ENCODE peak calls at places on chromosomes 13 and 19, in five cellular contexts. One of them, this sample, is unnamed.

GRCh38 chr13:33494596-33495214 is 209.2 kb upstream of the STARD13 start:
- DNase-seq in Caco-2: no peak
- DNase-seq in PC-3: peak; percentile 86
- DNase-seq in uterus: no peak
- DNase-seq in SK-N-SH: no peak
- DNase-seq in this sample: peak; percentile 49

GRCh38 chr13:30373727-30374126 is 48.6 kb upstream of the UBE2L5 start:
- DNase-seq in Caco-2: no peak
- DNase-seq in PC-3: no peak
- DNase-seq in SK-N-SH: no peak
- DNase-seq in uterus: no peak
- DNase-seq in this sample: peak; percentile 60

GRCh38 chr19:21910318-21910717 is 74.3 kb upstream of the ZNF43 start:
- DNase-seq in uterus: no peak
- DNase-seq in SK-N-SH: no peak
- DNase-seq in Caco-2: no peak
- DNase-seq in PC-3: peak; percentile 47
- DNase-seq in this sample: no peak

GRCh38 chr13:44746690-44747089 is 170.6 kb upstream of the TSC22D1 start:
- DNase-seq in SK-N-SH: no peak
- DNase-seq in Caco-2: no peak
- DNase-seq in uterus: no peak
- DNase-seq in PC-3: no peak
- DNase-seq in this sample: no peak

GRCh38 chr13:74026753-74027152 is 107.5 kb downstream of the KLF12 start:
- DNase-seq in PC-3: peak; percentile 23
- DNase-seq in uterus: no peak
- DNase-seq in SK-N-SH: no peak
- DNase-seq in Caco-2: no peak
- DNase-seq in this sample: no peak

GRCh38 chr13:33744589-33745369 is 73.2 kb upstream of the RFC3 start:
- DNase-seq in Caco-2: no peak
- DNase-seq in PC-3: peak; percentile 16
- DNase-seq in uterus: no peak
- DNase-seq in SK-N-SH: no peak
- DNase-seq in this sample: no peak

GRCh38 chr13:75486146-75486545 is 4.2 kb upstream of the TBC1D4 start:
- DNase-seq in uterus: no peak
- DNase-seq in Caco-2: no peak
- DNase-seq in SK-N-SH: no peak
- DNase-seq in PC-3: no peak
- DNase-seq in this sample: no peak

GRCh38 chr13:59112375-59112774 is 1051.4 kb downstream of the DIAPH3 start:
- DNase-seq in PC-3: peak; percentile 61
- DNase-seq in uterus: no peak
- DNase-seq in SK-N-SH: peak; percentile 5
- DNase-seq in Caco-2: no peak
- DNase-seq in this sample: no peak

GRCh38 chr19:22893855-22894270 is 61.8 kb downstream of the ZNF723 start:
- DNase-seq in Caco-2: no peak
- DNase-seq in uterus: no peak
- DNase-seq in PC-3: no peak
- DNase-seq in SK-N-SH: peak; percentile 2
- DNase-seq in this sample: no peak

GRCh38 chr13:52600666-52601065 is 41.6 kb upstream of the HNRNPA1L2 start:
- DNase-seq in SK-N-SH: no peak
- DNase-seq in uterus: no peak
- DNase-seq in Caco-2: no peak
- DNase-seq in PC-3: no peak
- DNase-seq in this sample: no peak

GRCh38 chr13:44932171-44932849 is 57.0 kb downstream of the NUFIP1 start:
- DNase-seq in Caco-2: no peak
- DNase-seq in PC-3: peak; percentile 55
- DNase-seq in SK-N-SH: no peak
- DNase-seq in uterus: no peak
- DNase-seq in this sample: no peak

GRCh38 chr19:18967358-18968146 is 26.5 kb upstream of the HOMER3 start:
- DNase-seq in PC-3: peak; percentile 77
- DNase-seq in uterus: peak; percentile 24
- DNase-seq in Caco-2: no peak
- DNase-seq in SK-N-SH: no peak
- DNase-seq in this sample: peak; percentile 80

GRCh38 chr19:16315825-16316505 is 8.7 kb upstream of the KLF2 start:
- DNase-seq in Caco-2: peak; percentile 74
- DNase-seq in uterus: peak; percentile 79
- DNase-seq in SK-N-SH: no peak
- DNase-seq in PC-3: peak; percentile 44
- DNase-seq in this sample: peak; percentile 75

GRCh38 chr19:50414850-50415660 is 3.7 kb upstream of the SPIB start:
- DNase-seq in uterus: peak; percentile 73
- DNase-seq in PC-3: peak; percentile 24
- DNase-seq in Caco-2: peak; percentile 69
- DNase-seq in SK-N-SH: peak; percentile 92
- DNase-seq in this sample: peak; percentile 94

GRCh38 chr19:3969435-3970312 is 1.2 kb downstream of the DAPK3 start:
- DNase-seq in PC-3: peak; percentile 85
- DNase-seq in uterus: no peak
- DNase-seq in SK-N-SH: no peak
- DNase-seq in Caco-2: peak; percentile 70
- DNase-seq in this sample: peak; percentile 75

GRCh38 chr19:48603001-48603400 is 3.5 kb upstream of the SPACA4 start:
- DNase-seq in SK-N-SH: no peak
- DNase-seq in PC-3: no peak
- DNase-seq in uterus: no peak
- DNase-seq in Caco-2: no peak
- DNase-seq in this sample: no peak

GRCh38 chr13:38366954-38367645 is 17.4 kb downstream of the UFM1 start:
- DNase-seq in Caco-2: no peak
- DNase-seq in PC-3: peak; percentile 79
- DNase-seq in SK-N-SH: no peak
- DNase-seq in uterus: no peak
- DNase-seq in this sample: no peak

GRCh38 chr19:16112778-16113177 is 1.1 kb downstream of the RAB8A start:
- DNase-seq in Caco-2: no peak
- DNase-seq in uterus: no peak
- DNase-seq in SK-N-SH: no peak
- DNase-seq in PC-3: no peak
- DNase-seq in this sample: no peak

GRCh38 chr19:6534451-6535093 is 3.7 kb downstream of the TNFSF9 start:
- DNase-seq in PC-3: no peak
- DNase-seq in SK-N-SH: no peak
- DNase-seq in uterus: no peak
- DNase-seq in Caco-2: no peak
- DNase-seq in this sample: no peak

GRCh38 chr19:54204767-54205468 is 4.3 kb downstream of the RPS9 start:
- DNase-seq in PC-3: no peak
- DNase-seq in Caco-2: no peak
- DNase-seq in SK-N-SH: no peak
- DNase-seq in uterus: no peak
- DNase-seq in this sample: no peak

GRCh38 chr13:111329641-111330040 is 9.2 kb downstream of the TEX29 start:
- DNase-seq in uterus: no peak
- DNase-seq in SK-N-SH: no peak
- DNase-seq in PC-3: no peak
- DNase-seq in Caco-2: no peak
- DNase-seq in this sample: no peak

GRCh38 chr13:85654227-85654626 is 145.0 kb downstream of the SLITRK6 start:
- DNase-seq in uterus: no peak
- DNase-seq in PC-3: peak; percentile 36
- DNase-seq in SK-N-SH: peak; percentile 21
- DNase-seq in Caco-2: no peak
- DNase-seq in this sample: no peak

GRCh38 chr13:48873598-48873997 is 102.1 kb upstream of the FNDC3A start:
- DNase-seq in SK-N-SH: no peak
- DNase-seq in Caco-2: no peak
- DNase-seq in PC-3: peak; percentile 63
- DNase-seq in uterus: no peak
- DNase-seq in this sample: no peak

GRCh38 chr13:111431241-111431640 is 110.8 kb downstream of the TEX29 start:
- DNase-seq in Caco-2: no peak
- DNase-seq in PC-3: no peak
- DNase-seq in uterus: no peak
- DNase-seq in SK-N-SH: no peak
- DNase-seq in this sample: no peak

GRCh38 chr13:94014461-94014860 is 465.0 kb downstream of the DCT start:
- DNase-seq in SK-N-SH: no peak
- DNase-seq in uterus: no peak
- DNase-seq in PC-3: no peak
- DNase-seq in Caco-2: no peak
- DNase-seq in this sample: no peak

GRCh38 chr13:50910483-50910805 is 853 bp downstream of the RNASEH2B start:
- DNase-seq in SK-N-SH: peak; percentile 73
- DNase-seq in Caco-2: peak; percentile 56
- DNase-seq in uterus: peak; percentile 49
- DNase-seq in PC-3: peak; percentile 25
- DNase-seq in this sample: no peak

GRCh38 chr13:110330491-110331001 is 23.5 kb downstream of the COL4A2 start:
- DNase-seq in SK-N-SH: no peak
- DNase-seq in Caco-2: no peak
- DNase-seq in PC-3: no peak
- DNase-seq in uterus: no peak
- DNase-seq in this sample: peak; percentile 19

GRCh38 chr13:29543230-29544215 is 52.0 kb downstream of the SLC7A1 start:
- DNase-seq in uterus: no peak
- DNase-seq in PC-3: peak; percentile 6
- DNase-seq in Caco-2: no peak
- DNase-seq in SK-N-SH: no peak
- DNase-seq in this sample: no peak

GRCh38 chr19:401836-402535 is 7.0 kb downstream of the C2CD4C start:
- DNase-seq in uterus: no peak
- DNase-seq in PC-3: no peak
- DNase-seq in Caco-2: no peak
- DNase-seq in SK-N-SH: peak; percentile 77
- DNase-seq in this sample: peak; percentile 3

GRCh38 chr19:31597616-31598015 is 248.4 kb upstream of the TSHZ3 start:
- DNase-seq in Caco-2: no peak
- DNase-seq in uterus: no peak
- DNase-seq in SK-N-SH: no peak
- DNase-seq in PC-3: no peak
- DNase-seq in this sample: no peak

GRCh38 chr19:38134538-38135149 is 89.4 kb downstream of the DPF1 start:
- DNase-seq in SK-N-SH: peak; percentile 65
- DNase-seq in uterus: no peak
- DNase-seq in PC-3: peak; percentile 36
- DNase-seq in Caco-2: no peak
- DNase-seq in this sample: no peak

GRCh38 chr19:45515081-45515624 is 7.9 kb downstream of the VASP start:
- DNase-seq in uterus: no peak
- DNase-seq in SK-N-SH: no peak
- DNase-seq in PC-3: no peak
- DNase-seq in Caco-2: no peak
- DNase-seq in this sample: no peak
- H3K4me1 ChIP-seq in uterus: no peaks in the 10 kb centered on the region
- H3K4me1 ChIP-seq in SK-N-SH: no peaks in the 10 kb centered on the region
- H3K4me1 ChIP-seq in PC-3: peaks cover 19% of the 10 kb centered on the region
- H3K4me1 ChIP-seq in Caco-2: peaks cover 17% of the 10 kb centered on the region
- H3K4me1 ChIP-seq in this sample: no peaks in the 10 kb centered on the region

GRCh38 chr19:45098521-45099464 is 5.8 kb downstream of the PPP1R37 start:
- DNase-seq in PC-3: no peak
- DNase-seq in Caco-2: no peak
- DNase-seq in SK-N-SH: no peak
- DNase-seq in uterus: peak; percentile 35
- DNase-seq in this sample: no peak
- H3K4me1 ChIP-seq in PC-3: peaks cover 27% of the 10 kb centered on the region
- H3K4me1 ChIP-seq in Caco-2: peaks cover 35% of the 10 kb centered on the region
- H3K4me1 ChIP-seq in SK-N-SH: peaks cover 32% of the 10 kb centered on the region
- H3K4me1 ChIP-seq in uterus: peaks cover 10% of the 10 kb centered on the region
- H3K4me1 ChIP-seq in this sample: no peaks in the 10 kb centered on the region

GRCh38 chr19:2047076-2047448 is 4.0 kb downstream of the MKNK2 start:
- DNase-seq in uterus: no peak
- DNase-seq in Caco-2: no peak
- DNase-seq in PC-3: no peak
- DNase-seq in SK-N-SH: no peak
- DNase-seq in this sample: no peak
- H3K4me1 ChIP-seq in uterus: peaks cover 9% of the 10 kb centered on the region
- H3K4me1 ChIP-seq in Caco-2: peaks cover 18% of the 10 kb centered on the region
- H3K4me1 ChIP-seq in PC-3: peaks cover 31% of the 10 kb centered on the region
- H3K4me1 ChIP-seq in SK-N-SH: peaks cover 28% of the 10 kb centered on the region
- H3K4me1 ChIP-seq in this sample: peaks cover 4% of the 10 kb centered on the region

GRCh38 chr13:112994084-112994780 is 25.2 kb downstream of the MCF2L start:
- DNase-seq in PC-3: no peak
- DNase-seq in SK-N-SH: no peak
- DNase-seq in Caco-2: no peak
- DNase-seq in uterus: no peak
- DNase-seq in this sample: no peak

GRCh38 chr13:112991611-112992010 is 22.6 kb downstream of the MCF2L start:
- DNase-seq in SK-N-SH: no peak
- DNase-seq in Caco-2: no peak
- DNase-seq in uterus: no peak
- DNase-seq in PC-3: no peak
- DNase-seq in this sample: no peak

GRCh38 chr13:112990783-112991182 is 21.8 kb downstream of the MCF2L start:
- DNase-seq in uterus: no peak
- DNase-seq in PC-3: no peak
- DNase-seq in SK-N-SH: peak; percentile 61
- DNase-seq in Caco-2: peak; percentile 84
- DNase-seq in this sample: no peak

GRCh38 chr13:112994781-112995355 is 25.9 kb downstream of the MCF2L start:
- DNase-seq in SK-N-SH: no peak
- DNase-seq in uterus: no peak
- DNase-seq in PC-3: no peak
- DNase-seq in Caco-2: no peak
- DNase-seq in this sample: no peak

DNA sequence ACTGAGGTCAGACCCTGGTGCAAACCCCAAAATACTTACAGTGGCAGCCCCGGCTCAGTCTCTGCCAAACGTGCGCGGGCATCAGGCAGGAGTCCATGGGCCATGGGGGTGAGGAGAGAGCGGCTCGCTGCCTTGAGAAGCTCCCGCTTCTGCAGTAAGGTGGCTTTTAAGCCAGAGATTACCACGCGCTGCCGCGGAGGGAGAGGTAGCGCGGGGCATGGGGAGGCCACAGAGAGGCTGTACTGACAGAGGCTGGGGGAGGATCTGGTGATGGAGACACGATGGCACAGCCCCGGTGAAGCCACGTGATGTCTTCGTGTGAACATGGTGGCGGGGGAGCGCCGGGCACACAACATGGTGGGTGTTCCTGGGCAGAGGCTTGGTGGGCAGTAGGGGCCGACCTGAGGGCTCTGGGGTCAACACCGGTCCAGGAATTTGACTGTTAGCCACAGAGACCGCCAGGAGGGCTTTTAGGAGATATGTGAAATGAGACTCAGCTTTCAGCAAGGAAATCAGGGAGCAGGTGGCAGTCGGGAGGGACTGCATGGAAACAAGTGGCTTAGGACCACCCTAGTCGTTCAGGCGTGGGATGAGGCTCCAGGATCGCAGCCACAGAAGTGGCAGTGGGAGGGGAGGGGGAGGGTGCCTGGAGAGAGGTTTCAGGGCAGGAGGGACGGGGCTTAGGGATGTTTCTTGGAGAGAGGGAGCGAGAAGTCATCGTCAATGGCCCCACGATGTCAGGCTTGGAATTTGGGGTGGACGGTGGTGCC is 24.1 kb downstream of the MCF2L start:
- DNase-seq in Caco-2: no peak
- DNase-seq in uterus: no peak
- DNase-seq in PC-3: no peak
- DNase-seq in SK-N-SH: no peak
- DNase-seq in this sample: no peak
- H3K4me1 ChIP-seq in Caco-2: peaks cover 15% of the 10 kb centered on the region
- H3K4me1 ChIP-seq in uterus: no peaks in the 10 kb centered on the region
- H3K4me1 ChIP-seq in PC-3: no peaks in the 10 kb centered on the region
- H3K4me1 ChIP-seq in SK-N-SH: no peaks in the 10 kb centered on the region
- H3K4me1 ChIP-seq in this sample: no peaks in the 10 kb centered on the region

This sample was measured in aorta.